ENCODE peak calls at places on chromosomes 11 and 22, in eight cellular contexts. F is ELF-1; M is CD8-positive, alpha-beta memory T cell; T is GM12891; A is naive thymus-derived CD8-positive, alpha-beta T cell; I is astrocyte of the spinal cord; V is heart left ventricle; P is stimulated activated CD4-positive, alpha-beta T cell treated with anti-CD3 and anti-CD28 coated beads, Interleukin-12 subunit alpha, Interleukin-12 subunit beta, amount 100 ng/mL, for 24 hours. H is an unnamed sample.

GRCh38 chr11:127804775-127805446 is 782.4 kb downstream of the ETS1 start:
- DNase-seq in T (no peak), V (no peak), F (no peak), A (no peak), I (no peak), P (no peak), M (no peak), H (no peak)

GRCh38 chr11:31964181-31964580 is 126.7 kb upstream of the RCN1 start:
- DNase-seq in I (no peak), A (no peak), T (no peak), P (no peak), V (no peak), F (no peak), M (no peak), H (no peak)

GRCh38 chr11:84564180-84564866 is 1062.8 kb downstream of the DLG2 start:
- DNase-seq in A (peak; percentile 14), V (no peak), M (no peak), I (peak; percentile 56), T (no peak), F (no peak), P (no peak), H (peak; percentile 71)

GRCh38 chr11:93510196-93510898 is 32.8 kb downstream of the SMCO4 start:
- DNase-seq in I (no peak), M (no peak), V (no peak), T (no peak), F (no peak), P (no peak), A (no peak), H (no peak)

GRCh38 chr11:47185305-47186075 is 744 bp downstream of the PACSIN3 start:
- DNase-seq in P (no peak), F (peak; percentile 90), V (peak; percentile 88), M (no peak), I (peak; percentile 60), A (no peak), T (no peak), H (no peak)

GRCh38 chr11:38226684-38227083 is 1628.6 kb upstream of the RAG2 start:
- DNase-seq in P (no peak), A (no peak), T (no peak), F (no peak), I (no peak), M (no peak), V (no peak), H (no peak)

GRCh38 chr11:12121011-12121410 is 10.6 kb downstream of the MICAL2 start:
- DNase-seq in A (no peak), M (no peak), P (no peak), T (no peak), F (no peak), V (no peak), I (no peak), H (no peak)

GRCh38 chr11:69351460-69351859 is 57.5 kb downstream of the MYEOV start:
- DNase-seq in F (no peak), I (peak; percentile 79), A (no peak), V (no peak), M (no peak), P (no peak), T (no peak), H (peak; percentile 76)

GRCh38 chr22:27311666-27312566 is 489.6 kb downstream of the MN1 start:
- DNase-seq in F (peak; percentile 69), P (no peak), V (no peak), M (no peak), A (no peak), I (no peak), T (no peak), H (peak; percentile 26)

GRCh38 chr11:77205467-77206263 is 77.6 kb downstream of the MYO7A start:
- DNase-seq in I (no peak), T (peak; percentile 10), A (no peak), P (no peak), V (no peak), F (no peak), M (peak; percentile 33), H (no peak)

GRCh38 chr11:61888043-61888442 is 3.3 kb downstream of the FADS3 start:
- DNase-seq in P (no peak), M (no peak), I (peak; percentile 94), T (no peak), V (peak; percentile 90), F (no peak), A (no peak), H (peak; percentile 90)

H was measured in choroid plexus epithelial cell.